ENCODE peak calls at places on chromosomes 13 and 19, in seven cellular contexts. One of them, this sample, is unnamed.

GRCh38 chr13:106407338-106407737 is 128.1 kb downstream of the EFNB2 start:
- DNase-seq in activated CD8-positive, alpha-beta memory T cell treated with anti-CD3 and anti-CD28 coated beads, Interleukin-2, amount 50 U/mL, for 4 hours: no peak
- DNase-seq in T1000: no peak
- DNase-seq in lung: no peak
- DNase-seq in osteocyte: no peak
- DNase-seq in skeletal muscle cell: no peak
- DNase-seq in NCI-H1092: no peak
- DNase-seq in this sample: no peak

GRCh38 chr13:101416181-101417042 is at the start of gene NALCN:
- DNase-seq in NCI-H1092: peak
- DNase-seq in osteocyte: peak
- DNase-seq in skeletal muscle cell: no peak
- DNase-seq in lung: no peak
- DNase-seq in T1000: no peak
- DNase-seq in activated CD8-positive, alpha-beta memory T cell treated with anti-CD3 and anti-CD28 coated beads, Interleukin-2, amount 50 U/mL, for 4 hours: no peak
- DNase-seq in this sample: no peak

GRCh38 chr13:48391257-48391656 is 21.7 kb downstream of the LPAR6 start:
- DNase-seq in osteocyte: no peak
- DNase-seq in skeletal muscle cell: no peak
- DNase-seq in NCI-H1092: no peak
- DNase-seq in activated CD8-positive, alpha-beta memory T cell treated with anti-CD3 and anti-CD28 coated beads, Interleukin-2, amount 50 U/mL, for 4 hours: no peak
- DNase-seq in lung: no peak
- DNase-seq in T1000: no peak
- DNase-seq in this sample: no peak

GRCh38 chr13:43364210-43365041 is 341.0 kb downstream of the DNAJC15 start:
- DNase-seq in lung: no peak
- DNase-seq in skeletal muscle cell: peak
- DNase-seq in activated CD8-positive, alpha-beta memory T cell treated with anti-CD3 and anti-CD28 coated beads, Interleukin-2, amount 50 U/mL, for 4 hours: no peak
- DNase-seq in osteocyte: no peak
- DNase-seq in NCI-H1092: no peak
- DNase-seq in T1000: no peak
- DNase-seq in this sample: peak

GRCh38 chr13:112940236-112940635 is 28.8 kb upstream of the MCF2L start:
- DNase-seq in osteocyte: no peak
- DNase-seq in activated CD8-positive, alpha-beta memory T cell treated with anti-CD3 and anti-CD28 coated beads, Interleukin-2, amount 50 U/mL, for 4 hours: no peak
- DNase-seq in T1000: no peak
- DNase-seq in NCI-H1092: peak
- DNase-seq in skeletal muscle cell: no peak
- DNase-seq in lung: no peak
- DNase-seq in this sample: no peak

GRCh38 chr13:77919351-77920294 is 992 bp upstream of the EDNRB start:
- DNase-seq in osteocyte: no peak
- DNase-seq in lung: peak
- DNase-seq in NCI-H1092: peak
- DNase-seq in skeletal muscle cell: no peak
- DNase-seq in activated CD8-positive, alpha-beta memory T cell treated with anti-CD3 and anti-CD28 coated beads, Interleukin-2, amount 50 U/mL, for 4 hours: no peak
- DNase-seq in T1000: no peak
- DNase-seq in this sample: no peak

GRCh38 chr13:36395280-36395679 is 37.0 kb upstream of the CCNA1 start:
- DNase-seq in skeletal muscle cell: peak
- DNase-seq in lung: no peak
- DNase-seq in NCI-H1092: no peak
- DNase-seq in osteocyte: no peak
- DNase-seq in activated CD8-positive, alpha-beta memory T cell treated with anti-CD3 and anti-CD28 coated beads, Interleukin-2, amount 50 U/mL, for 4 hours: no peak
- DNase-seq in T1000: no peak
- DNase-seq in this sample: no peak

GRCh38 chr13:92317066-92317465 is 909.5 kb upstream of the GPC6 start:
- DNase-seq in T1000: peak
- DNase-seq in NCI-H1092: no peak
- DNase-seq in activated CD8-positive, alpha-beta memory T cell treated with anti-CD3 and anti-CD28 coated beads, Interleukin-2, amount 50 U/mL, for 4 hours: no peak
- DNase-seq in skeletal muscle cell: no peak
- DNase-seq in lung: no peak
- DNase-seq in osteocyte: no peak
- DNase-seq in this sample: no peak

GRCh38 chr19:10718205-10719196 is 622 bp downstream of the DNM2 start:
- DNase-seq in NCI-H1092: no peak
- DNase-seq in activated CD8-positive, alpha-beta memory T cell treated with anti-CD3 and anti-CD28 coated beads, Interleukin-2, amount 50 U/mL, for 4 hours: peak
- DNase-seq in skeletal muscle cell: no peak
- DNase-seq in lung: peak
- DNase-seq in osteocyte: peak
- DNase-seq in T1000: no peak
- DNase-seq in this sample: no peak

GRCh38 chr19:14061081-14061749 is 661 bp downstream of the PALM3 start:
- DNase-seq in osteocyte: no peak
- DNase-seq in NCI-H1092: no peak
- DNase-seq in skeletal muscle cell: no peak
- DNase-seq in activated CD8-positive, alpha-beta memory T cell treated with anti-CD3 and anti-CD28 coated beads, Interleukin-2, amount 50 U/mL, for 4 hours: no peak
- DNase-seq in T1000: no peak
- DNase-seq in lung: no peak
- DNase-seq in this sample: no peak

GRCh38 chr13:52374389-52374788 is 31.6 kb downstream of the THSD1 start:
- DNase-seq in lung: no peak
- DNase-seq in NCI-H1092: no peak
- DNase-seq in activated CD8-positive, alpha-beta memory T cell treated with anti-CD3 and anti-CD28 coated beads, Interleukin-2, amount 50 U/mL, for 4 hours: no peak
- DNase-seq in skeletal muscle cell: no peak
- DNase-seq in T1000: no peak
- DNase-seq in osteocyte: no peak
- DNase-seq in this sample: peak

GRCh38 chr19:40809358-40810086 is 10.5 kb downstream of the EGLN2 start:
- DNase-seq in lung: no peak
- DNase-seq in NCI-H1092: no peak
- DNase-seq in activated CD8-positive, alpha-beta memory T cell treated with anti-CD3 and anti-CD28 coated beads, Interleukin-2, amount 50 U/mL, for 4 hours: no peak
- DNase-seq in skeletal muscle cell: no peak
- DNase-seq in T1000: no peak
- DNase-seq in osteocyte: no peak
- DNase-seq in this sample: no peak

GRCh38 chr13:104571890-104572229 is 1505.6 kb upstream of the SLC10A2 start:
- DNase-seq in activated CD8-positive, alpha-beta memory T cell treated with anti-CD3 and anti-CD28 coated beads, Interleukin-2, amount 50 U/mL, for 4 hours: no peak
- DNase-seq in lung: no peak
- DNase-seq in osteocyte: no peak
- DNase-seq in T1000: no peak
- DNase-seq in NCI-H1092: no peak
- DNase-seq in skeletal muscle cell: no peak
- DNase-seq in this sample: no peak

GRCh38 chr13:39457274-39457673 is 145.7 kb downstream of the LHFPL6 start:
- DNase-seq in NCI-H1092: no peak
- DNase-seq in activated CD8-positive, alpha-beta memory T cell treated with anti-CD3 and anti-CD28 coated beads, Interleukin-2, amount 50 U/mL, for 4 hours: no peak
- DNase-seq in lung: no peak
- DNase-seq in skeletal muscle cell: no peak
- DNase-seq in T1000: no peak
- DNase-seq in osteocyte: no peak
- DNase-seq in this sample: no peak

GRCh38 chr19:9622531-9622930 is 1.5 kb upstream of the ZNF561 start:
- DNase-seq in skeletal muscle cell: no peak
- DNase-seq in T1000: no peak
- DNase-seq in activated CD8-positive, alpha-beta memory T cell treated with anti-CD3 and anti-CD28 coated beads, Interleukin-2, amount 50 U/mL, for 4 hours: no peak
- DNase-seq in osteocyte: no peak
- DNase-seq in lung: no peak
- DNase-seq in NCI-H1092: no peak
- DNase-seq in this sample: no peak

GRCh38 chr13:46641274-46642081 is 88.5 kb downstream of the LRCH1 start:
- DNase-seq in lung: no peak
- DNase-seq in T1000: no peak
- DNase-seq in activated CD8-positive, alpha-beta memory T cell treated with anti-CD3 and anti-CD28 coated beads, Interleukin-2, amount 50 U/mL, for 4 hours: no peak
- DNase-seq in osteocyte: no peak
- DNase-seq in NCI-H1092: no peak
- DNase-seq in skeletal muscle cell: no peak
- DNase-seq in this sample: no peak